ENCODE peak calls at places on chromosomes 6 and 20, in six cellular contexts. Q is H1, S is neuronal stem cell, G is H9, L is mesenchymal stem cell, D is trophoblast cell. H is an unnamed sample.

GRCh38 chr6:85669735-85670194 is 27.1 kb upstream of the SYNCRIP start:
- DNase-seq in Q (peak; percentile 53), L (peak; percentile 56), G (peak; percentile 54), S (no peak), D (no peak), H (peak; percentile 68)

GRCh38 chr6:71388068-71388744 is 99.6 kb downstream of the OGFRL1 start:
- DNase-seq in S (no peak), G (no peak), L (no peak), D (no peak), Q (no peak), H (no peak)

GRCh38 chr6:46491201-46491788 is at the start of gene RCAN2:
- DNase-seq in G (peak; percentile 91), L (peak; percentile 61), D (peak; percentile 12), Q (peak; percentile 85), S (peak; percentile 75), H (peak; percentile 8)

GRCh38 chr6:54134934-54135333 is 23.7 kb downstream of the MLIP start:
- DNase-seq in G (no peak), Q (no peak), D (no peak), S (no peak), L (peak; percentile 18), H (peak; percentile 6)

GRCh38 chr6:63899550-63899949 is 263.9 kb downstream of the PHF3 start:
- DNase-seq in D (no peak), L (peak; percentile 70), G (no peak), S (no peak), Q (no peak), H (peak; percentile 68)

GRCh38 chr6:38187285-38187684 is 367.8 kb downstream of the ZFAND3 start:
- DNase-seq in G (peak; percentile 41), D (no peak), S (no peak), L (no peak), Q (no peak), H (no peak)

GRCh38 chr20:52049001-52049731 is 142.4 kb downstream of the ZFP64 start:
- DNase-seq in L (peak; percentile 56), D (no peak), S (peak; percentile 53), Q (peak; percentile 65), G (peak; percentile 68), H (peak; percentile 27)

GRCh38 chr6:35048031-35048613 is 93.0 kb downstream of the TCP11 start:
- DNase-seq in L (no peak), G (peak; percentile 52), Q (no peak), D (no peak), S (peak; percentile 67), H (no peak)

GRCh38 chr6:152952866-152953509 is 29.9 kb downstream of the FBXO5 start:
- DNase-seq in Q (no peak), G (no peak), D (no peak), S (no peak), L (peak; percentile 61), H (peak; percentile 63)

GRCh38 chr6:148611213-148611612 is 135.6 kb upstream of the UST start:
- DNase-seq in D (no peak), G (no peak), S (no peak), L (peak; percentile 76), Q (no peak), H (no peak)

GRCh38 chr6:137677714-137678113 is 183.5 kb upstream of the OLIG3 start:
- DNase-seq in D (peak; percentile 37), S (no peak), L (no peak), G (no peak), Q (no peak), H (no peak)

GRCh38 chr20:12699374-12700228 is 309.2 kb upstream of the SPTLC3 start:
- DNase-seq in G (no peak), D (no peak), Q (no peak), L (no peak), S (no peak), H (no peak)

GRCh38 chr6:5443491-5443890 is 182.2 kb downstream of the FARS2 start:
- DNase-seq in S (no peak), G (no peak), L (no peak), Q (no peak), D (no peak), H (no peak)

GRCh38 chr20:32822189-32822588 is 2.4 kb downstream of the MAPRE1 start:
- DNase-seq in Q (no peak), L (no peak), S (no peak), D (no peak), G (no peak), H (no peak)

GRCh38 chr6:45044510-45045252 is 283.4 kb upstream of the RUNX2 start:
- DNase-seq in G (no peak), S (no peak), Q (no peak), L (no peak), D (no peak), H (no peak)

GRCh38 chr6:31907158-31907813 is 5.4 kb upstream of the ZBTB12 start:
- DNase-seq in D (no peak), Q (no peak), G (no peak), L (peak; percentile 93), S (no peak), H (peak; percentile 85)

GRCh38 chr20:45991616-45992015 is 17.1 kb upstream of the MMP9 start:
- DNase-seq in S (no peak), G (no peak), L (no peak), D (no peak), Q (no peak), H (no peak)

GRCh38 chr6:52840763-52841585 is at the start of gene GSTA5:
- DNase-seq in Q (no peak), D (no peak), S (no peak), G (no peak), L (no peak), H (no peak)

GRCh38 chr20:22562620-22563019 is 21.8 kb downstream of the FOXA2 start:
- DNase-seq in Q (no peak), S (no peak), D (no peak), G (no peak), L (no peak), H (no peak)

GRCh38 chr6:5567352-5567751 is 306.0 kb downstream of the FARS2 start:
- DNase-seq in S (no peak), Q (no peak), L (no peak), G (no peak), D (no peak), H (no peak)

GRCh38 chr20:43682446-43682845 is 15.5 kb downstream of the MYBL2 start:
- DNase-seq in G (no peak), L (no peak), S (no peak), D (no peak), Q (no peak), H (no peak)

GRCh38 chr20:59777321-59777705 is 156.1 kb downstream of the SYCP2 start:
- DNase-seq in S (no peak), Q (no peak), D (no peak), L (no peak), G (peak; percentile 8), H (no peak)

GRCh38 chr20:3818155-3819151 is 1.9 kb upstream of the AP5S1 start:
- DNase-seq in S (no peak), L (peak; percentile 92), D (peak; percentile 73), G (peak; percentile 87), Q (peak; percentile 75), H (peak; percentile 87)

GRCh38 chr6:111796310-111796918 is 76.8 kb downstream of the FYN start:
- DNase-seq in S (no peak), G (no peak), Q (no peak), D (no peak), L (no peak), H (no peak)

GRCh38 chr6:112269165-112269564 is 14.8 kb upstream of the LAMA4 start:
- DNase-seq in Q (no peak), L (no peak), G (no peak), D (no peak), S (no peak), H (peak; percentile 31)

GRCh38 chr6:14344486-14344885 is 226.9 kb downstream of the CD83 start:
- DNase-seq in S (no peak), G (no peak), D (no peak), L (no peak), Q (no peak), H (no peak)

DNA sequence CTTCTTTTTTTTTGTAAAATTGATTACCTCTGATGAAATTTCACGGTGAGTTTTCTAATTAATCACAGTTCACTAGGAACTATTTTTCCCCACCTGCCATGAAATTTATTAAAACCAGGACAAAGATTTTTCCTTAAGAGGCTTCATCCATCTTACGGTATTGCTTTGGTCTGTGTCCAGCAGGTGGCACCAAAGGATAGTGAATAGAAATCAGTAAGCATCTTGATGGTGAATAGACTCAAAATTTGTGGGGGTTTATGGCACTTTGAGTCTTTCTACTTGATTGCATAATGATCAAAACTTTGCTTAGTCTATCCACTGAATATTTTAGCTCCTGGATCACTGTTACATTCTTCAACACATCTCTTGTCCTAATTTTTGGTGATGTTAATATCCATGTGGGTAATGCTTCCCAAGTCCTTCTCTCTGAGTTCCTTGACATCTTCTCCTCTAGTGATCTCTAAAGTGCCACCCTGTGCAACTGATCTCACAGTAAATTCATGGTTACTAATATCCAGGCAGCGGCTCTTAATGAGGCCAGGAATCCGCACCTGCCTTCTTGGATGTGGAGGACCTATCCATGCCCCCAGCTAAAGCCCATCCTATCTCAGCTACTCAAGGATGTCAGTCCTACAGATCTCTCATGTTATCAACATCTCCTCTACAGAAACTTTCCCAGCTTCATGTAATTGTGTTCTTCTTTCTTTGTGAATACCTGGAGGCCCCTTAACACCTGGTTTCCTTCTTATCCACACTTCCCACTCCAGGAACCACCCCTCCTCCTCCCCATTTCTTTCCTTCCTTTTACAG is 54.5 kb downstream of the STMND1 start:
- DNase-seq in G (peak; percentile 35), Q (peak; percentile 61), S (peak; percentile 80), L (peak; percentile 79), D (peak; percentile 63), H (peak; percentile 89)
- H2AFZ ChIP-seq in G (no peak overlapping the region), Q (no peak overlapping the region), S (no peak overlapping the region), L (no peak overlapping the region), D (no peak overlapping the region), H (no peak overlapping the region)

GRCh38 chr6:108074359-108075144 is at the start of gene OSTM1:
- DNase-seq in L (peak; percentile 84), D (peak; percentile 87), S (peak; percentile 87), G (peak; percentile 94), Q (peak; percentile 96), H (peak; percentile 82)
- H2AK5ac ChIP-seq in L (no peak within 1 kb of the TSS), D (peak within 1 kb of the TSS; percentile 13), S (peak within 1 kb of the TSS; percentile 66), G (no peak within 1 kb of the TSS), Q (peak within 1 kb of the TSS; percentile 40), H (no peak within 1 kb of the TSS)

GRCh38 chr6:49325901-49326300 is 137.2 kb downstream of the MMUT start:
- DNase-seq in L (no peak), G (no peak), Q (no peak), D (no peak), S (no peak), H (no peak)
- H2AFZ ChIP-seq in L (no peak overlapping the region), G (no peak overlapping the region), Q (peak overlapping the region; percentile 19), D (no peak overlapping the region), S (no peak overlapping the region), H (peak overlapping the region; percentile 35)

GRCh38 chr6:41921712-41921998 is 356 bp downstream of the BYSL start:
- DNase-seq in D (no peak), L (no peak), Q (no peak), G (no peak), S (no peak), H (no peak)
- H2AK5ac ChIP-seq in D (peak overlapping the region; percentile 90), L (no peak overlapping the region), Q (peak overlapping the region; percentile 18), G (no peak overlapping the region), S (peak overlapping the region; percentile 57), H (peak overlapping the region; percentile 67)

H was measured in IMR-90.